ENCODE peak calls at places on chromosomes 2 and 18, in seven cellular contexts. H is SJSA1; N is upper lobe of right lung; S is heart right ventricle; E is CD8-positive, alpha-beta memory T cell; B is brain microvascular endothelial cell; A is astrocyte of the spinal cord. R is an unnamed sample.

GRCh38 chr2:164430166-164430783 is 191.0 kb downstream of the GRB14 start:
- DNase-seq in H (no peak), N (no peak), S (peak), E (no peak), B (peak), A (peak), R (no peak)

GRCh38 chr2:48530033-48530804 is at the start of gene STON1:
- DNase-seq in H (peak), N (peak), S (peak), E (no peak), B (no peak), A (peak), R (peak)

GRCh38 chr18:48133675-48134251 is 203.3 kb upstream of the SMAD2 start:
- DNase-seq in H (no peak), N (no peak), S (no peak), E (no peak), B (no peak), A (peak), R (no peak)

GRCh38 chr2:58039170-58039611 is 7.4 kb upstream of the VRK2 start:
- DNase-seq in H (no peak), N (no peak), S (no peak), E (no peak), B (peak), A (peak), R (no peak)

GRCh38 chr2:59702026-59702425 is 851.4 kb downstream of the BCL11A start:
- DNase-seq in H (no peak), N (no peak), S (no peak), E (no peak), B (no peak), A (no peak), R (no peak)

GRCh38 chr2:175690113-175690716 is 311.9 kb downstream of the LNPK start:
- DNase-seq in H (no peak), N (no peak), S (peak), E (no peak), B (peak), A (peak), R (no peak)

GRCh38 chr2:191846787-191847620 is at the start of gene CAVIN2:
- DNase-seq in H (peak), N (peak), S (peak), E (no peak), B (peak), A (peak), R (peak)

GRCh38 chr2:10124538-10125045 is 2.1 kb downstream of the RRM2 start:
- DNase-seq in H (no peak), N (no peak), S (peak), E (no peak), B (peak), A (peak), R (no peak)

GRCh38 chr2:47602996-47603395 is 179.9 kb upstream of the MSH6 start:
- DNase-seq in H (no peak), N (no peak), S (no peak), E (no peak), B (peak), A (no peak), R (no peak)

GRCh38 chr2:158586491-158586890 is 129.7 kb downstream of the PKP4 start:
- DNase-seq in H (no peak), N (no peak), S (no peak), E (no peak), B (peak), A (peak), R (no peak)

DNA sequence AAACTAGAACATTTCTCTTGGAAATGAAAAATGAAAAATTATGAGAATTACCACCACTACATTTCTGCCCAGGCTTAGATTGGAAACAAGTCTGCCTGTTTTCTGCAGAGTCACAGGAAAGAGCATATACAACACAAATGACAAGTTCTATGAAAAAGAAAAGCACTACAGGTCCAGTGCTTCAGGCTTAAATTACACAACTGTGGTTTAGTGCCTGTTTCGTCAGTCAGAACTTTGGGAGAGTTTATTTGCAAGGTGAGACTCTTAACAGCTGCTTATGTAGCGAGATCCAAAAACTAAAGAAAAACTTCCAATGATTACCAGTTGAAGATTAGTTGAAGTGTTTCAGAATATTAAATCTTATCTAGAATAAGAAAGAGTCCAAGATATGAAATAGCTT is 68.8 kb downstream of the RTN4 start:
- DNase-seq in H (no peak), N (no peak), S (no peak), E (no peak), B (no peak), A (no peak), R (no peak)
- H3K4me3 ChIP-seq in H (no peak), N (no peak), S (no peak), E (no peak), B (no peak), A (no peak), R (no peak)

GRCh38 chr2:98153402-98153938 is 66.5 kb downstream of the VWA3B start:
- DNase-seq in H (no peak), N (no peak), S (no peak), E (no peak), B (no peak), A (no peak), R (no peak)
- H3K4me3 ChIP-seq in H (no peak), N (no peak), S (no peak), E (no peak), B (no peak), A (no peak), R (no peak)

DNA sequence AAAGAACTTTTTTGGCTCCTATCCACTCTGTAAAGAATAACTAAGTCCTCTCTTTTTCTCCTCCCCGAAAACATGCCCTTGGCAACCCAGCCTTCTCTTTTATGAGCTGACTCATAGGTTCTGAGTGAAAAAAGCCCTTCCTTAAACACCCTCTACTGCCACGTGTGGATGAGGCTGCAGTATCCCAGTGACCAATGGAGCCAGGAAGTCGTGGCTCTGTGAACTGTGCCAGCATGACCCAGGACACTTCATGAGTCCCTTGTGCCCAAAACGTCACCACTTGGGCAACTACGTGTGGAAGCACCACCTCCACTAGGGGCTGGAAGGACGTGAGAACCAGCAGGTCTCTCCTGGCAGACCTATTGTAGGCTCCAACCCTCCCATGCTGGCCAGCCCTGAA is 349.6 kb downstream of the TNS1 start:
- DNase-seq in H (peak), N (peak), S (no peak), E (no peak), B (peak), A (peak), R (peak)
- H3K4me3 ChIP-seq in H (no peak), N (no peak), S (no peak), E (no peak), B (no peak), A (no peak), R (no peak)

GRCh38 chr18:27712066-27712465 is 464.9 kb downstream of the CDH2 start:
- DNase-seq in H (no peak), N (no peak), S (no peak), E (no peak), B (no peak), A (no peak), R (no peak)
- H3K4me3 ChIP-seq in H (no peak), N (no peak), S (no peak), E (no peak), B (no peak), A (no peak), R (no peak)

DNA sequence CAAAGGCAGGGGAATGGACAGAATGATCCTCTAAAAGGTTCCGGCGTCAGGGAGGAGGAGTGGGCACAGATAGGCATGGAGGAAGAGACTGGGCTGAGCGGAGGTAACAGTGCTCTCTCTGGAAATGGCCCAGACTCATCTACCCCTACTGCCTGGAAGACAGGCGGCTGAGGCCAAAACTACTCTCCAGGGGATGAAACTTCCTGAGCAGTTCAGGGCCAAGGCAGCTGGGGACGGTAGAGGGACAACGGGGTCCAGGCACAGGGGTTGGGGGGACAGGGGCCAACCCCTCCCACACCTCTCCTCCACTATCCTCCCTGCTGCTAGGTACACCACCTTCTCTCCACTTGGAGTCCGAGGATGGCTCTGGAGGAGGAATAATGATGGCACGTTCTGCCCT is 94.3 kb downstream of the TNS1 start:
- DNase-seq in H (no peak), N (no peak), S (no peak), E (no peak), B (no peak), A (no peak), R (no peak)
- H3K4me3 ChIP-seq in H (no peak), N (no peak), S (no peak), E (no peak), B (no peak), A (no peak), R (no peak)

R was measured in tibial artery.